ENCODE peak calls at places on chromosomes 1 and 21, in five cellular contexts. G is sigmoid colon, F is brain microvascular endothelial cell, S is mesothelial cell of epicardium, P is astrocyte of the spinal cord. D is an unnamed sample.
A peak's percentile ranks its signal among the peaks of the same experiment; 100 is the strongest.

GRCh38 chr1:15543589-15544568 is 17.2 kb downstream of the DNAJC16 start:
- DNase-seq in G (no peak), F (peak; percentile 87), S (no peak), P (peak; percentile 23), D (no peak)

GRCh38 chr1:54160351-54160750 is 7.6 kb upstream of the CDCP2 start:
- DNase-seq in G (no peak), F (no peak), S (no peak), P (no peak), D (no peak)

GRCh38 chr1:23216771-23217420 is 406 bp downstream of the HTR1D start:
- DNase-seq in G (no peak), F (no peak), S (peak; percentile 37), P (no peak), D (peak; percentile 43)

GRCh38 chr1:46547481-46548383 is 3.7 kb downstream of the KNCN start:
- DNase-seq in G (no peak), F (peak; percentile 47), S (no peak), P (peak; percentile 56), D (no peak)

GRCh38 chr1:66452162-66452561 is 81.8 kb upstream of the SGIP1 start:
- DNase-seq in G (no peak), F (no peak), S (no peak), P (no peak), D (no peak)

GRCh38 chr1:8337776-8338525 is 20.0 kb downstream of the SLC45A1 start:
- DNase-seq in G (no peak), F (no peak), S (no peak), P (no peak), D (no peak)

GRCh38 chr1:228695015-228695955 is 40.0 kb upstream of the RHOU start:
- DNase-seq in G (no peak), F (no peak), S (no peak), P (no peak), D (no peak)

GRCh38 chr1:29292344-29292743 is 56.0 kb downstream of the PTPRU start:
- DNase-seq in G (no peak), F (no peak), S (no peak), P (no peak), D (no peak)

GRCh38 chr1:215517441-215517891 is 49.6 kb upstream of the KCTD3 start:
- DNase-seq in G (no peak), F (peak; percentile 8), S (no peak), P (peak; percentile 41), D (no peak)

GRCh38 chr1:200960948-200961340 is 62.6 kb downstream of the KIF21B start:
- DNase-seq in G (no peak), F (no peak), S (no peak), P (no peak), D (no peak)

GRCh38 chr21:42013338-42013737 is 3.2 kb upstream of the ZBTB21 start:
- DNase-seq in G (no peak), F (no peak), S (no peak), P (no peak), D (no peak)

GRCh38 chr1:182765416-182765815 is 24.2 kb upstream of the NPL start:
- DNase-seq in G (no peak), F (no peak), S (no peak), P (no peak), D (no peak)

GRCh38 chr1:115331531-115332331 is 6.3 kb downstream of the NGF start:
- DNase-seq in G (no peak), F (no peak), S (no peak), P (peak; percentile 61), D (no peak)

GRCh38 chr1:42319871-42320484 is 15.1 kb downstream of the FOXJ3 start:
- DNase-seq in G (no peak), F (no peak), S (no peak), P (no peak), D (no peak)

DNA sequence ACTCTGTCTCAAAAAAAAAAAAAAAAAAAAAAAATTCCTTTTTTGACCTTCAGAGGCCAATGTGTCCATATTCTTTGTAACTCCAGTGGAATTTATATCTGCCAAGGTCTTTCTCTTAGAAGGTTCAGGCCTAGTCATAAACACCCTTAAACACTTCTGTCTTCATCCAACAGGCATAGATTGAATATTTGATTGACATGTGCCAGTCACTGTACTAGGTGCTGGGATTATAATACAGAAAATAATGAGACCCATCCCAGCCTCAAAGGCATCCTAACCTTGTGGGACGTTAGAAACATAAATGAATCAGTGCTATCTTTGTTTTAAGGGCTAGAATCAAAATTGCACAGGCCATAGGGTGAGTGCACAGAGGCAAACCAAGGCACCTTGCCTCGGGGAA is 62.9 kb upstream of the SERBP1 start:
- DNase-seq in G (no peak), F (no peak), S (no peak), P (no peak), D (no peak)
- TF ChIP-seq CTCF in G (no peak), F (no peak), S (no peak), P (no peak), D (no peak)

GRCh38 chr1:160748182-160748876 is 9.3 kb downstream of the SLAMF7 start:
- DNase-seq in G (no peak), F (peak; percentile 27), S (no peak), P (peak; percentile 4), D (no peak)
- TF ChIP-seq CTCF in G (no peak), F (peak; percentile 17), S (no peak), P (no peak), D (peak; percentile 23)

DNA sequence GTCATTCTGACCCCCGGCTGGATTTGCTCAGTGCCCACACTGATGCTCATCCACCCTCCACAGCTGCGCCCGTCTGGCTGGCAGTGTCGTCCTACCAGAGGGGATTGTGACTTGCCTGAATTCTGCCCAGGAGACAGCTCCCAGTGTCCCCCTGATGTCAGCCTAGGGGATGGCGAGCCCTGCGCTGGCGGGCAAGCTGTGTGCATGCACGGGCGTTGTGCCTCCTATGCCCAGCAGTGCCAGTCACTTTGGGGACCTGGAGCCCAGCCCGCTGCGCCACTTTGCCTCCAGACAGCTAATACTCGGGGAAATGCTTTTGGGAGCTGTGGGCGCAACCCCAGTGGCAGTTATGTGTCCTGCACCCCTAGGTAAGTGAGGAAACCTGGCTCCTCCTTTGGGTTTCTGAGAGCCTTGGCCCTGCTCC is 5.7 kb upstream of the EFNA4 start:
- DNase-seq in G (no peak), F (no peak), S (no peak), P (no peak), D (no peak)
- TF ChIP-seq CTCF in G (no peak), F (no peak), S (no peak), P (peak; percentile 15), D (peak; percentile 32)

DNA sequence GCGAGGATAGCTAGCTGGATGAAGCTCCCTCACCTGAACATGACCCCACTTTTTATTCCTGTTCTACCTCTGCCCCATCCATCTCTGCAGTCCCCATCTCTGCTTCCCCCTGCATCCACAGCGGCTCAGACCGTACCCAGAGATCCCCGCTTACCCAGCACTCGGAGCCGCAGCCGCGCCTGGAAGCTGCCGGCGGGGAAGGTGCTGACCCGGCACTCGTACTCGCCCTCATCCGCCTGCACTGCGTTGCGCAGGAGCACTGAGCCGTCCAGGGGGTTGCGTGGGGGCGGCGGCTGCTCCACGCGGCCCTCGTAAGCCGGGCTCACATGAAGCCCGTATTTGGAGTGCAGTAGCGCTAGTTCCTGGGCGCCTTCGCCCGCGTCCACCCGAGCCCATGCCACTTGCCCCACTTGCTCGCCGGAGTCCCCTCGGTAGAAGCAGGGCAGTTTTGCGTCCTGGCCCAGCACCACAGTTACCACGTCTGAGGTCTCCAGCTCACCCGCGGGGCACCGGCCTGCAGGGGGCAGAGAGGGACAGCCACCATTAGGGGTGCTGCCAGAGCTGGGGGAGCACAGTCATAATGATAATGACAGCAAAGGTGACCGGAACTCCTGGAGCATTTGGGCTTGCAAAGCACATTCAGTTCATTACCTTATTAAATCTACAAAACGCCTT is 9.8 kb downstream of the NECTIN4 start:
- DNase-seq in G (no peak), F (no peak), S (no peak), P (no peak), D (no peak)
- TF ChIP-seq CTCF in G (no peak), F (peak; percentile 26), S (no peak), P (no peak), D (no peak)

GRCh38 chr1:94522304-94522703 is 19.3 kb downstream of the F3 start:
- DNase-seq in G (no peak), F (peak; percentile 55), S (no peak), P (peak; percentile 76), D (no peak)
- TF ChIP-seq CTCF in G (no peak), F (peak; percentile 69), S (no peak), P (peak; percentile 53), D (peak; percentile 67)

GRCh38 chr1:71086331-71086730 is 5.5 kb upstream of the ZRANB2 start:
- DNase-seq in G (no peak), F (peak; percentile 46), S (no peak), P (peak; percentile 43), D (no peak)

GRCh38 chr1:71080782-71081696 is at the start of gene ZRANB2:
- DNase-seq in G (peak; percentile 89), F (peak; percentile 92), S (peak; percentile 61), P (peak; percentile 96), D (peak; percentile 76)

GRCh38 chr1:71080178-71080781 is 555 bp downstream of the ZRANB2 start:
- DNase-seq in G (no peak), F (no peak), S (no peak), P (peak; percentile 15), D (no peak)

GRCh38 chr1:71081697-71082080 is 854 bp upstream of the ZRANB2 start:
- DNase-seq in G (no peak), F (no peak), S (no peak), P (no peak), D (no peak)

DNA sequence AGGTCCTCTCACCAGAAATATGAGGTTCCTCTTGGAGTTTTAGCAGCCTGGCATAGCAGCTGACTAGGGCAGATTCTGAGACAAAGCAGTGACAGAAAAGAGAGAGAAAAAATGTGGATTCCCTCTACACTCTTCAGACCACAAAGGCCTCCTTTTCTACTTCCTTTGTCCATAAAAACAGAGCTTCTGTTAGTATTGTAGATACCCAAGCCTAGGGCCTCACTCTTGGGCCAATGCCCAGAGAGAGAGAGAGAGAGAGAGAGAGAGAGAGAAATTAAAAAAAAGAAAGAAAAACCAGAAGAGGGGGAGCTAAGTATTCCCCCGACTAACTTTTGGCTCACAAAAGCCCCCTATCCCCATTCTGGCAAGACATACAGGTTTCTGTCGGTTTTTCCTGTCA is 2.4 kb upstream of the ZRANB2 start:
- DNase-seq in G (no peak), F (no peak), S (no peak), P (peak; percentile 6), D (no peak)
- TF ChIP-seq CTCF in G (no peak), F (no peak), S (no peak), P (no peak), D (no peak)

DNA sequence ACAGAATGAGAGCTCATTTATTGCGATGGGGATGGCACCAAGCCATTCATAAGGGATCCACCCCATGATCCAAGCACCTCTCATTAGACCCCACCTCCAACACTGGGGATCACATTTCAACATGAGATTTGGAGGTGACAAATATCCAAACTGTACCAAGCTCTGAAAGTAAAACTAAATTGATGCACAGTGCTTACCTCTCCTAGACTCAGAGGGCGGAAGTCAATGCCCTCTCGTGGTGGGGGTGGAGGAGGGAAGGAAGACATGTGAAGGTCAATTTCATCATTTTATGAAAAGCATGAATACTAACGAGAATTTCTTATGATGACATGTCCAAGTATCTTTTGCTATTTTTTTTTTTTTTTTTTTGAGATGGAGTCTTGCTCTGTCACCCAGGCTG is 120.0 kb downstream of the PGBD5 start:
- DNase-seq in G (peak; percentile 22), F (no peak), S (no peak), P (no peak), D (no peak)
- TF ChIP-seq CTCF in G (no peak), F (no peak), S (no peak), P (no peak), D (no peak)

GRCh38 chr1:225004396-225004795 is 74.9 kb downstream of the DNAH14 start:
- DNase-seq in G (no peak), F (no peak), S (no peak), P (no peak), D (no peak)
- TF ChIP-seq CTCF in G (no peak), F (peak; percentile 45), S (no peak), P (peak; percentile 32), D (peak; percentile 39)

D was measured in neural crest cell.